ENCODE peak calls at places on chromosome 13, in five cellular contexts. D is left ventricle myocardium inferior, Y is heart left ventricle, F is SK-N-SH, E is cardiac muscle cell. R is an unnamed sample. For H3K4me1, the result is how much of the 10 kb centered on the place peaks cover.

GRCh38 chr13:23960566-23961156 is 63.4 kb upstream of the C1QTNF9B start:
- DNase-seq in D (no peak), Y (no peak), F (no peak), E (peak), R (peak)

GRCh38 chr13:96214804-96215445 is 125.0 kb downstream of the HS6ST3 start:
- DNase-seq in D (no peak), Y (no peak), F (no peak), E (no peak), R (no peak)

GRCh38 chr13:27283906-27284523 is 13.4 kb downstream of the RASL11A start:
- DNase-seq in D (no peak), Y (no peak), F (peak), E (no peak), R (no peak)

GRCh38 chr13:27419333-27419732 is 5.1 kb upstream of the GTF3A start:
- DNase-seq in D (no peak), Y (no peak), F (no peak), E (no peak), R (no peak)

GRCh38 chr13:72463561-72463960 is 263.9 kb downstream of the MZT1 start:
- DNase-seq in D (no peak), Y (no peak), F (no peak), E (peak), R (no peak)

GRCh38 chr13:95298169-95298940 is 2.9 kb downstream of the ABCC4 start:
- DNase-seq in D (no peak), Y (no peak), F (no peak), E (no peak), R (no peak)

GRCh38 chr13:52862358-52863206 is 14.1 kb upstream of the PCDH8 start:
- DNase-seq in D (no peak), Y (no peak), F (peak), E (peak), R (peak)

GRCh38 chr13:39952244-39953233 is 297.1 kb downstream of the COG6 start:
- DNase-seq in D (no peak), Y (no peak), F (no peak), E (no peak), R (no peak)

GRCh38 chr13:72514141-72514540 is 213.3 kb downstream of the MZT1 start:
- DNase-seq in D (no peak), Y (no peak), F (no peak), E (no peak), R (no peak)

GRCh38 chr13:40102854-40103253 is 447.4 kb downstream of the COG6 start:
- DNase-seq in D (no peak), Y (no peak), F (no peak), E (no peak), R (no peak)

GRCh38 chr13:100875392-100876043 is 200.9 kb upstream of the TMTC4 start:
- DNase-seq in D (no peak), Y (no peak), F (no peak), E (no peak), R (no peak)

GRCh38 chr13:32277838-32278237 is 37.3 kb downstream of the ZAR1L start:
- DNase-seq in D (no peak), Y (no peak), F (no peak), E (no peak), R (no peak)

GRCh38 chr13:81821259-81821658 is 1480.3 kb upstream of the SPRY2 start:
- DNase-seq in D (no peak), Y (no peak), F (no peak), E (no peak), R (no peak)

GRCh38 chr13:36163809-36164308 is 32.7 kb upstream of the DCLK1 start:
- DNase-seq in D (peak), Y (peak), F (peak), E (peak), R (no peak)

GRCh38 chr13:45873491-45874360 is 22.2 kb upstream of the SIAH3 start:
- DNase-seq in D (no peak), Y (no peak), F (no peak), E (no peak), R (peak)

GRCh38 chr13:113742445-113743120 is 16.4 kb upstream of the TMEM255B start:
- DNase-seq in D (no peak), Y (no peak), F (no peak), E (no peak), R (no peak)

GRCh38 chr13:80361883-80362327 is 21.0 kb upstream of the SPRY2 start:
- DNase-seq in D (no peak), Y (no peak), F (no peak), E (peak), R (peak)

GRCh38 chr13:107202371-107203023 is 634.6 kb upstream of the ARGLU1 start:
- DNase-seq in D (peak), Y (peak), F (no peak), E (no peak), R (no peak)

GRCh38 chr13:113001251-113002140 is 32.5 kb downstream of the MCF2L start:
- DNase-seq in D (no peak), Y (no peak), F (peak), E (peak), R (peak)

GRCh38 chr13:79392882-79393563 is 13.0 kb downstream of the RBM26 start:
- DNase-seq in D (no peak), Y (no peak), F (no peak), E (no peak), R (no peak)

GRCh38 chr13:49836516-49836915 is 44.0 kb upstream of the KPNA3 start:
- DNase-seq in D (no peak), Y (no peak), F (peak), E (peak), R (peak)

GRCh38 chr13:42275506-42275905 is 3.6 kb downstream of the AKAP11 start:
- DNase-seq in D (no peak), Y (no peak), F (no peak), E (no peak), R (no peak)

GRCh38 chr13:34340534-34340933 is 522.6 kb downstream of the RFC3 start:
- DNase-seq in D (no peak), Y (no peak), F (no peak), E (no peak), R (no peak)

GRCh38 chr13:79775830-79776229 is 294.9 kb downstream of the NDFIP2 start:
- DNase-seq in D (no peak), Y (peak), F (no peak), E (peak), R (peak)

GRCh38 chr13:106033634-106034033 is 501.8 kb downstream of the EFNB2 start:
- DNase-seq in D (no peak), Y (no peak), F (no peak), E (no peak), R (no peak)

GRCh38 chr13:53138369-53139036 is 109.9 kb downstream of the OLFM4 start:
- DNase-seq in D (peak), Y (no peak), F (no peak), E (no peak), R (no peak)

GRCh38 chr13:20902438-20903163 is at the start of gene XPO4:
- DNase-seq in D (peak), Y (peak), F (peak), E (peak), R (peak)

GRCh38 chr13:83515267-83515666 is 367.0 kb downstream of the SLITRK1 start:
- DNase-seq in D (no peak), Y (no peak), F (no peak), E (no peak), R (no peak)

GRCh38 chr13:30381049-30381448 is 41.2 kb upstream of the UBE2L5 start:
- DNase-seq in D (no peak), Y (no peak), F (no peak), E (no peak), R (no peak)
- H3K4me1 ChIP-seq in D (under half), Y (under half), F (under half), E (under half), R (under half)

GRCh38 chr13:66618702-66619101 is 611.4 kb downstream of the PCDH9 start:
- DNase-seq in D (no peak), Y (no peak), F (peak), E (peak), R (no peak)
- TF ChIP-seq CTCF in D (peak), Y (no peak), F (peak), E (peak), R (peak)

DNA sequence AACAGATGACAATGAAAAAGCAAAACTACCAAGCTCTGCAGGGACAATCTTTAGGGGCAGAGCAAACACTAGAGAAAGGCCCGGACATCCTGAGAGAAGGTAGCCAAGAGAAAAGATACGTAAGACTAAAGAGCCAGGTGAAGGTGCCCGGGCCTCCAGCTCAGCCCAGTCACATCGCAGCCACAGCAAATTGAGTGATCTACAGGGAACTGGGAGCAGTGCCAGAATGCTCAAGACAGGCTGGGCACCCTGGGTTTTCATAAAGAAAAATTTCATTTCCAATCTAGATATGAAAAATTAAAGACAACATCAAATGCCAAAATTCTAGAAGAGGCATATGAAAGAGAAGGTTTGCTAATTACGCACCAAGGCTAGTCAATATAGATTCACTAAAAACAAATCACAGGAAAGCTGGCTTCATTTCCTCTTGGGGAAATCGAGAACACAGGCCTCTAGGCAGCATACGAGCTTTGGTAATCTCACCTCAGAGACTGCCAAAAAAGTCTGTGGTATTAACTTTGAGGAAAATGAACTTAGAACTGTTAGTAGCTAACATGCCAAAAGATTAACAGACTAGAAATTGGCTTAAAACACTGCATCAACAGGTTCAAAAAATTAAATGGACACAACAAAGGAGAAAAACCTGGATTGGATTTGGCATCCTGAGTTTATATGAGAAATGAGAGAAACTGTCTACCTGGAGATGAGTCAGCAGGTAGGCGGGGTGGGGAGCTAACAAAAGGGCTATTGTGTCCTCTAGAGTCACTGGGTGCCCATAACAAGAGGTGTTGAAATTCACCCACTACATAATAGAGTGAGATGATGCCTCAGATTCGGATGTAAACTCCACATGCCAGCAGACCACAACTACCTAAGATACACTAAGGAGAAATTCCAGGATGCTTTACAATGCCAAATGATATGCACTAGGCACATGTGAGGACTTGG is 6.6 kb downstream of the ANKRD10 start:
- DNase-seq in D (no peak), Y (no peak), F (no peak), E (no peak), R (peak)
- H3K4me1 ChIP-seq in D (half or more), Y (half or more), F (under half), E (under half), R (under half)

DNA sequence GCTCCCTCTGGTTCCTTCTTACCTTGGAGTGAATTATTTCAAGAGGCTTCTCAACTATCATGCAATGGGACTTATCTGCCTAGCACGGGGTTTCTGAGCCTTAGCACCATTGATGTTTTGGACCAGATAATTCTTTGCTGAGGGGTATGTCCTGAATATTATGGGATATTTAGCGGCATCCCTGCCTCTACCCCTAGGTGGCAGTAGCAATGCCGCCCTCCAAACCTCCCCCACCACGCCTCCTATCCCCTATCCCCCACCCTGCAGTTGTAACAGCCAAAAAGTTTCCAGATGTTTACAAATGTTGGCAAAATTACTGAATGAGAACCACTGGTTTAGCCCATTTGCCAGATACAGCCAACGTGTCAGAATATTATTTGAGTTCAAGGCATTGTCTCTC is 125.5 kb downstream of the POSTN start:
- DNase-seq in D (no peak), Y (no peak), F (peak), E (no peak), R (peak)
- TF ChIP-seq CTCF in D (no peak), Y (no peak), F (peak), E (no peak), R (peak)

GRCh38 chr13:99336750-99337149 is 29.6 kb upstream of the GPR183 start:
- DNase-seq in D (no peak), Y (no peak), F (no peak), E (no peak), R (no peak)
- H3K4me1 ChIP-seq in D (under half), Y (under half), F (under half), E (under half), R (under half)

DNA sequence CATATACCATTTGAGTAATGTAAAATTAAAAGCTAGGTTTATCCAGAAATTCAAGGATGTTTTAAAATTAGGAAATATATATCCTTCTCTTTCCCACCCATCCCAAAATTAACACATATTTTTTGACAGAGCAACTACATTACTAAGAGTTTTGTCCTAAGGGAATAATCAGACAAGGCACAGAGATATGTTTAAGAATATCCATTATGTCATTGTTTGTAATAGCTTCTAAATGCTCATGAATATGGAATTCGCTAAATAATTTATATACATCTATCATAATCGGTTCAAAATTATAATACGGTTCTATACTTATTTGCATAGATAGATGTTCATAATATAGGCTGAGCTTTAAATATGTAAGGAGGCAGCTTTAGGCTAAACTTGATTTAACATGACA is 9.8 kb downstream of the UBL3 start:
- DNase-seq in D (no peak), Y (no peak), F (no peak), E (no peak), R (no peak)
- TF ChIP-seq CTCF in D (no peak), Y (no peak), F (no peak), E (no peak), R (no peak)

DNA sequence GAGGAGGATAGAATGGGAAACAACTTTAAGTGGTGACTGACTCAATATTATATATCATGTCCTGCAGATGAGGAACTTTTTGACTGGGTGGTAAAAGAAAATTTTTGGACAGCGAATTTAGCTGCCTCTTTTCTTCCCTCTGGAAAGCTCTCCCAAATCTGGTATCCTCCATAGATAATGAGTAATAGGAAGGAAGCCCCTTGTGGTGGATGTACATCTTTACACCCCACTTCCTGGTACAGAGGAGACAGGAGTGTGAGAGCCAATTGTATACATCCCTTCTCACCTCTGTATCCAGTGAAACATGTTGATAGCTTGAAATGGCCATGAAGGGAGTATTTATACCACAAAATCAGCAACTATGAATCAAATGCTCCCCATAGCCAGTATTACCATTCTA is 17.2 kb upstream of the TDRD3 start:
- DNase-seq in D (no peak), Y (no peak), F (no peak), E (no peak), R (no peak)
- H3K4me1 ChIP-seq in D (under half), Y (under half), F (under half), E (under half), R (under half)

GRCh38 chr13:110636053-110636475 is 20.7 kb downstream of the NAXD start:
- DNase-seq in D (no peak), Y (no peak), F (no peak), E (no peak), R (no peak)
- TF ChIP-seq CTCF in D (no peak), Y (no peak), F (no peak), E (no peak), R (no peak)

GRCh38 chr13:50894504-50894903 is 15.1 kb upstream of the RNASEH2B start:
- DNase-seq in D (no peak), Y (no peak), F (no peak), E (peak), R (no peak)
- H3K4me1 ChIP-seq in D (under half), Y (under half), F (under half), E (under half), R (under half)